ENCODE peak calls at places on chromosomes 16 and 17, in eight cellular contexts. U, W, S, R, M, O, I and A are unnamed samples.

GRCh38 chr17:75970011-75970523 is 8.9 kb downstream of the ACOX1 start:
- DNase-seq in U (no peak), W (no peak), S (no peak), R (peak; percentile 21), M (no peak), O (no peak), I (no peak), A (no peak)

GRCh38 chr17:65085397-65085796 is 28.9 kb upstream of the GNA13 start:
- DNase-seq in U (no peak), W (no peak), S (no peak), R (no peak), M (no peak), O (no peak), I (no peak), A (no peak)

GRCh38 chr16:66798162-66798561 is 3.2 kb downstream of the TERB1 start:
- DNase-seq in U (no peak), W (no peak), S (no peak), R (peak; percentile 25), M (no peak), O (no peak), I (no peak), A (no peak)

GRCh38 chr17:60901806-60902205 is 224.2 kb downstream of the BCAS3 start:
- DNase-seq in U (no peak), W (no peak), S (no peak), R (peak; percentile 81), M (no peak), O (no peak), I (no peak), A (no peak)

GRCh38 chr17:63275968-63276349 is 170.1 kb downstream of the CYB561 start:
- DNase-seq in U (no peak), W (no peak), S (no peak), R (no peak), M (no peak), O (no peak), I (no peak), A (no peak)

GRCh38 chr17:56203430-56203829 is 50.2 kb downstream of the ANKFN1 start:
- DNase-seq in U (no peak), W (no peak), S (no peak), R (peak; percentile 33), M (no peak), O (no peak), I (no peak), A (no peak)

GRCh38 chr16:74926832-74927231 is 58.1 kb downstream of the WDR59 start:
- DNase-seq in U (no peak), W (no peak), S (no peak), R (no peak), M (no peak), O (no peak), I (no peak), A (no peak)

GRCh38 chr16:22977294-22977697 is 163.3 kb downstream of the HS3ST2 start:
- DNase-seq in U (no peak), W (no peak), S (peak; percentile 12), R (peak; percentile 29), M (no peak), O (no peak), I (no peak), A (no peak)

GRCh38 chr16:77234611-77235010 is 35.4 kb downstream of the SYCE1L start:
- DNase-seq in U (no peak), W (no peak), S (peak; percentile 27), R (peak; percentile 9), M (peak; percentile 45), O (no peak), I (no peak), A (no peak)

GRCh38 chr17:14078027-14078426 is 8.7 kb downstream of the COX10 start:
- DNase-seq in U (no peak), W (no peak), S (no peak), R (no peak), M (no peak), O (no peak), I (no peak), A (no peak)